ENCODE peak calls at places on chromosomes 1 and 21, in eight cellular contexts. T is myocyte; Z is uterus; N is pons; E is effector memory CD8-positive, alpha-beta T cell; G is stimulated activated CD4-positive, alpha-beta T cell treated with anti-CD3 and anti-CD28 coated beads, Interleukin-12 subunit alpha, Interleukin-12 subunit beta, amount 100 ng/mL, for 4 hours; C is T-helper 1 cell; H is cerebellum. J is an unnamed sample.

GRCh38 chr1:241964550-241965241 is 7.1 kb downstream of the BECN2 start:
- DNase-seq in T (no peak), Z (no peak), N (no peak), E (no peak), G (no peak), C (no peak), H (no peak), J (no peak)

GRCh38 chr1:15212216-15212988 is 34.6 kb upstream of the FHAD1 start:
- DNase-seq in T (no peak), Z (no peak), N (no peak), E (no peak), G (no peak), C (no peak), H (no peak), J (no peak)

GRCh38 chr1:55015731-55016620 is 17.2 kb downstream of the BSND start:
- DNase-seq in T (peak), Z (no peak), N (no peak), E (no peak), G (no peak), C (no peak), H (no peak), J (no peak)

GRCh38 chr1:25848531-25848930 is 10.7 kb downstream of the AUNIP start:
- DNase-seq in T (peak), Z (no peak), N (no peak), E (no peak), G (no peak), C (no peak), H (no peak), J (no peak)

GRCh38 chr1:228875741-228876140 is 140.5 kb downstream of the RHOU start:
- DNase-seq in T (peak), Z (no peak), N (peak), E (no peak), G (no peak), C (no peak), H (no peak), J (no peak)

GRCh38 chr21:26495283-26495849 is 77.7 kb downstream of the CYYR1 start:
- DNase-seq in T (no peak), Z (no peak), N (no peak), E (no peak), G (no peak), C (no peak), H (no peak), J (no peak)

GRCh38 chr1:2358651-2359640 is 32.4 kb downstream of the MORN1 start:
- DNase-seq in T (no peak), Z (no peak), N (no peak), E (no peak), G (no peak), C (peak), H (no peak), J (no peak)

GRCh38 chr1:70442486-70442885 is 31.4 kb downstream of the CTH start:
- DNase-seq in T (no peak), Z (no peak), N (no peak), E (no peak), G (no peak), C (no peak), H (no peak), J (no peak)

GRCh38 chr1:157961805-157962762 is 31.4 kb upstream of the KIRREL1 start:
- DNase-seq in T (peak), Z (no peak), N (no peak), E (no peak), G (no peak), C (no peak), H (no peak), J (no peak)

GRCh38 chr21:36730291-36731281 is 31.7 kb downstream of the SIM2 start:
- DNase-seq in T (no peak), Z (no peak), N (no peak), E (no peak), G (no peak), C (no peak), H (no peak), J (no peak)

GRCh38 chr1:205547932-205548827 is 43.7 kb downstream of the CDK18 start:
- DNase-seq in T (peak), Z (no peak), N (no peak), E (no peak), G (no peak), C (no peak), H (no peak), J (no peak)

GRCh38 chr1:5525597-5526384 is 466.4 kb downstream of the NPHP4 start:
- DNase-seq in T (no peak), Z (no peak), N (no peak), E (no peak), G (no peak), C (no peak), H (no peak), J (no peak)

J was measured in T-helper 22 cell.